ENCODE peak calls at places on chromosomes 6 and 20, in four cellular contexts. V is NCI-H2029, L is aorta, S is pancreas. Y is an unnamed sample.

GRCh38 chr20:19683168-19683567 is 74.9 kb upstream of the RIN2 start:
- DNase-seq in S (no peak), V (peak), L (no peak), Y (no peak)

GRCh38 chr6:43809417-43810305 is 39.6 kb downstream of the VEGFA start:
- DNase-seq in V (peak), L (no peak), S (no peak), Y (no peak)

GRCh38 chr6:36735110-36735971 is 37.7 kb downstream of the RAB44 start:
- DNase-seq in V (peak), S (no peak), L (peak), Y (peak)

GRCh38 chr6:158559895-158560786 is at the start of gene TMEM181:
- DNase-seq in L (peak), S (peak), V (peak), Y (peak)

GRCh38 chr6:74979065-74979766 is 226.6 kb downstream of the COL12A1 start:
- DNase-seq in S (no peak), V (no peak), L (no peak), Y (no peak)

GRCh38 chr6:79762370-79762769 is 131.2 kb downstream of the SH3BGRL2 start:
- DNase-seq in S (no peak), L (no peak), V (no peak), Y (no peak)

GRCh38 chr6:168926306-168926705 is 327.3 kb downstream of the THBS2 start:
- DNase-seq in S (no peak), L (no peak), V (no peak), Y (no peak)

GRCh38 chr20:921020-921419 is 4.9 kb upstream of the ANGPT4 start:
- DNase-seq in V (no peak), L (no peak), S (no peak), Y (no peak)

GRCh38 chr6:54366647-54367327 is 58.5 kb downstream of the TINAG start:
- DNase-seq in L (no peak), V (no peak), S (no peak), Y (no peak)

GRCh38 chr6:76275746-76276145 is 203.3 kb upstream of the IMPG1 start:
- DNase-seq in L (no peak), S (no peak), V (no peak), Y (no peak)

GRCh38 chr6:141467881-141468280 is 664.8 kb upstream of the GJE1 start:
- DNase-seq in S (no peak), L (no peak), V (no peak), Y (no peak)

GRCh38 chr6:109238405-109238804 is 143.1 kb downstream of the CEP57L1 start:
- DNase-seq in V (no peak), S (no peak), L (no peak), Y (no peak)

GRCh38 chr6:127403636-127404035 is 55.6 kb downstream of the KIAA0408 start:
- DNase-seq in V (no peak), L (no peak), S (no peak), Y (no peak)

GRCh38 chr6:46217671-46218131 is 46.9 kb upstream of the ENPP5 start:
- DNase-seq in L (no peak), S (no peak), V (no peak), Y (no peak)

GRCh38 chr6:40343887-40344565 is 243.1 kb downstream of the LRFN2 start:
- DNase-seq in V (no peak), L (no peak), S (no peak), Y (no peak)

Y was measured in psoas muscle.